ENCODE peak calls at places on chromosomes 5 and 9, in six cellular contexts. G, K, L, H, S and P are unnamed samples. For H3K9me3, the result is how much of the 10 kb centered on the place peaks cover.

GRCh38 chr9:129289883-129290282 is 111.8 kb upstream of the IER5L start:
- DNase-seq in G (no peak), H (no peak), L (no peak), S (no peak), K (no peak), P (no peak)

GRCh38 chr5:151740336-151740942 is 18.0 kb downstream of the ATOX1 start:
- DNase-seq in L (peak), H (peak), G (peak), S (peak), K (peak), P (peak)

GRCh38 chr5:61245936-61246335 is 83.7 kb upstream of the SMIM15 start:
- DNase-seq in G (no peak), L (no peak), H (no peak), S (no peak), K (no peak), P (no peak)

GRCh38 chr9:17802249-17802857 is 223.5 kb downstream of the SH3GL2 start:
- DNase-seq in L (no peak), H (no peak), G (no peak), S (no peak), K (no peak), P (no peak)

GRCh38 chr9:121360975-121361374 is 9.1 kb downstream of the STOM start:
- DNase-seq in K (no peak), H (no peak), S (no peak), L (no peak), G (no peak), P (no peak)

GRCh38 chr9:108761530-108762347 is 94.0 kb downstream of the ACTL7B start:
- DNase-seq in K (peak), H (peak), L (no peak), G (peak), S (peak), P (peak)

GRCh38 chr9:128103589-128103962 is 24.0 kb downstream of the PTGES2 start:
- DNase-seq in H (no peak), S (no peak), K (no peak), L (no peak), G (no peak), P (peak)

GRCh38 chr5:35246411-35246810 is 16.1 kb upstream of the PRLR start:
- DNase-seq in K (peak), G (no peak), S (no peak), L (no peak), H (no peak), P (no peak)

GRCh38 chr5:178385472-178385853 is 152.9 kb upstream of the PHYKPL start:
- DNase-seq in S (no peak), H (no peak), L (no peak), G (no peak), K (no peak), P (no peak)

GRCh38 chr9:38039090-38039906 is 29.7 kb downstream of the SHB start:
- DNase-seq in L (no peak), S (no peak), H (no peak), K (no peak), G (no peak), P (no peak)

GRCh38 chr5:5348135-5348534 is 74.3 kb upstream of the ICE1 start:
- DNase-seq in S (no peak), G (peak), H (no peak), L (no peak), K (no peak), P (no peak)

GRCh38 chr9:108665856-108666784 is 189.7 kb downstream of the ACTL7B start:
- DNase-seq in K (no peak), L (no peak), H (no peak), S (no peak), G (no peak), P (no peak)

GRCh38 chr9:116461632-116462031 is 225.5 kb upstream of the TRIM32 start:
- DNase-seq in H (no peak), L (no peak), S (no peak), G (no peak), K (no peak), P (no peak)

GRCh38 chr5:134436523-134437339 is 25.1 kb upstream of the CDKN2AIPNL start:
- DNase-seq in H (peak), L (peak), G (peak), S (peak), K (no peak), P (peak)

GRCh38 chr9:70540016-70540415 is 125.6 kb upstream of the KLF9 start:
- DNase-seq in K (no peak), G (no peak), L (no peak), S (no peak), H (no peak), P (no peak)

GRCh38 chr5:36657563-36657995 is 51.2 kb downstream of the SLC1A3 start:
- DNase-seq in G (peak), S (peak), H (peak), K (no peak), L (no peak), P (no peak)

GRCh38 chr9:82106536-82106935 is 118.0 kb downstream of the SPATA31D1 start:
- DNase-seq in H (no peak), L (no peak), G (no peak), S (no peak), K (no peak), P (no peak)

GRCh38 chr5:126267435-126267834 is 155.8 kb upstream of the GRAMD2B start:
- DNase-seq in G (no peak), S (no peak), L (no peak), H (no peak), K (no peak), P (no peak)

GRCh38 chr5:155794801-155795200 is 532.2 kb upstream of the SGCD start:
- DNase-seq in H (no peak), S (no peak), G (no peak), K (no peak), L (no peak), P (no peak)

GRCh38 chr5:155792873-155793272 is 534.1 kb upstream of the SGCD start:
- DNase-seq in G (no peak), K (no peak), L (no peak), H (no peak), S (no peak), P (no peak)
- H3K9me3 ChIP-seq in G (under half), K (under half), L (under half), H (under half), S (under half), P (under half)

GRCh38 chr5:1826235-1826980 is 25.2 kb downstream of the NDUFS6 start:
- DNase-seq in G (no peak), S (no peak), K (no peak), H (no peak), L (no peak), P (no peak)
- H3K4me3 ChIP-seq in G (no peak), S (no peak), K (no peak), H (no peak), L (no peak), P (no peak)

GRCh38 chr5:150203832-150204587 is 14.1 kb downstream of the SLC6A7 start:
- DNase-seq in S (no peak), G (no peak), K (no peak), L (no peak), H (no peak), P (no peak)

GRCh38 chr5:150206780-150207115 is 16.9 kb downstream of the SLC6A7 start:
- DNase-seq in S (no peak), K (no peak), L (no peak), G (no peak), H (no peak), P (no peak)

GRCh38 chr5:150206076-150206779 is 16.4 kb downstream of the SLC6A7 start:
- DNase-seq in L (no peak), K (no peak), G (no peak), S (no peak), H (no peak), P (no peak)

GRCh38 chr5:150204588-150204960 is 14.7 kb downstream of the SLC6A7 start:
- DNase-seq in S (no peak), G (no peak), K (no peak), L (no peak), H (no peak), P (no peak)

GRCh38 chr5:150202501-150202900 is 12.6 kb downstream of the SLC6A7 start:
- DNase-seq in S (no peak), K (no peak), L (no peak), H (no peak), G (no peak), P (no peak)
- H3K9me3 ChIP-seq in S (under half), K (under half), L (under half), H (under half), G (under half), P (under half)

GRCh38 chr9:130934702-130935659 is 4.1 kb downstream of the FIBCD1 start:
- DNase-seq in H (no peak), G (no peak), S (no peak), K (no peak), L (no peak), P (no peak)

GRCh38 chr9:130934246-130934645 is 4.8 kb downstream of the FIBCD1 start:
- DNase-seq in G (no peak), H (no peak), L (no peak), K (no peak), S (no peak), P (no peak)

GRCh38 chr9:130931508-130932150 is 7.4 kb downstream of the FIBCD1 start:
- DNase-seq in G (no peak), K (no peak), H (no peak), L (no peak), S (no peak), P (no peak)

GRCh38 chr9:130932220-130933069 is 6.6 kb downstream of the FIBCD1 start:
- DNase-seq in H (peak), K (peak), L (no peak), G (peak), S (no peak), P (no peak)

GRCh38 chr9:130933114-130934046 is 5.7 kb downstream of the FIBCD1 start:
- DNase-seq in L (no peak), H (no peak), S (no peak), G (no peak), K (no peak), P (no peak)
- H3K4me3 ChIP-seq in L (no peak), H (peak), S (no peak), G (peak), K (no peak), P (no peak)

GRCh38 chr9:119050281-119050680 is 319.0 kb downstream of the BRINP1 start:
- DNase-seq in G (no peak), S (no peak), H (no peak), K (no peak), L (no peak), P (no peak)

GRCh38 chr9:119043996-119044395 is 325.2 kb downstream of the BRINP1 start:
- DNase-seq in K (no peak), L (no peak), S (no peak), G (no peak), H (no peak), P (no peak)

GRCh38 chr9:119047513-119047912 is 321.7 kb downstream of the BRINP1 start:
- DNase-seq in H (no peak), K (no peak), G (no peak), S (no peak), L (no peak), P (no peak)

GRCh38 chr9:119044801-119045200 is 324.4 kb downstream of the BRINP1 start:
- DNase-seq in L (no peak), G (no peak), H (no peak), K (peak), S (no peak), P (no peak)
- H3K9me3 ChIP-seq in L (under half), G (under half), H (under half), K (under half), S (under half), P (under half)

GRCh38 chr9:33840381-33840780 is 23.4 kb downstream of the UBE2R2 start:
- DNase-seq in S (no peak), L (no peak), K (no peak), G (no peak), H (no peak), P (no peak)

GRCh38 chr9:33835625-33836260 is 18.8 kb downstream of the UBE2R2 start:
- DNase-seq in G (no peak), S (no peak), K (no peak), L (no peak), H (no peak), P (no peak)
- H3K4me3 ChIP-seq in G (no peak), S (no peak), K (no peak), L (no peak), H (no peak), P (no peak)

DNA sequence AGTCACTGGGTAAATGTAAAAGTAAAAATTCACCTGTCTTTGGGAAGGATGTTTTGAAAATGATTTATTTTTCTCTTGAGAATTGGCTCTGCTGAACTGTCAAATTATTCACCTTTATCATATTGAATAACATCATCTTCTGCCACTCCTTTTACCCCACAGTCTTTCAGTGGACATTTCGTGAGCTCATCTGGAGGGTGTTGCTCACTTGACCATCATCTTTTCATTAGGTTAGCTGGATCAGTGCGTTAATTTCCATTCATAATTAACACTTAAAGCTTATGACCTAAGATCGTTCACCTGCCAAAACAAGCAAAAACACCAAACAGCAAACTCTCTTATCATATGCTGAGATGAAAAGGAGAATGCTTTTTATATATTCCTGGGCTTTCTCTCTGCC is 53.4 kb upstream of the TNFAIP8 start:
- DNase-seq in S (no peak), L (no peak), G (no peak), H (no peak), K (no peak), P (no peak)
- H3K9me3 ChIP-seq in S (under half), L (under half), G (under half), H (under half), K (under half), P (under half)

DNA sequence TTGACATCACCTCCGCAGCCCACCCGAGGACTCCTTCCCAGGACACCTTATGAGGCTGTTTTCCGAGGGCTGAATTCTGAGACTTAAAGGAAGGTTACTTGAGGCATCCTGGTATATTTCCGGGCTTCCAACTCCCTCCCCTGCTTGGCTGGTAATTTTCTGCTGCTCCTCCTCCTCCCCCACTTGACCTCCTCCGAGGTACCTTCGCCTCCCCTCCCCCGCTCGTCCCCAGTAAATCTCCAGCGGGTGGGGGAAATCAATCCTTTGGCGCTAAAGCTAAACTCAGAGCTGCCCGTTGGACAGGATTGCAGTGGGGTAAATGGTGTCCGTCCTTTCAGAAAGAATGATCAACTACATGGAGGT is 4.9 kb upstream of the ISL1 start:
- DNase-seq in S (no peak), H (no peak), L (no peak), K (peak), G (no peak), P (no peak)
- H3K4me3 ChIP-seq in S (peak), H (peak), L (no peak), K (peak), G (no peak), P (no peak)

DNA sequence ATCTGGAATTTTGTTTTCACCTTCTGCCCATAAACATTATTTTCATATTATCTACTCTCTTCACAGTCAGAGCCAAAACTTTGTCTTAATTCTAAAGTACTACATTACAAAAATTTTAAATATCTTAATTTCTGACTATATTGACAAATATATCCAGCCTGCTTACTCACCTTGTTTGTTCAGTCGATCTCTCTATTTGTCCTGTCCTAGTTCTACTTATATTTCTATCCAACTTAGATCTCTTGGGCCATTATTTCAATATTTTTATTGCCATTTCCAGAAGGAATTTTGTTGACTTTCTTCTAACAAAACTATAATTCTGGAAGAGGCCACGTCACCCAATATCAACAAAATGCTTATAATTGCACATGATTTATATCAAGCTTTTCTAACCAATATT is 652.8 kb upstream of the CTNND2 start:
- DNase-seq in S (no peak), G (no peak), H (no peak), K (no peak), L (no peak), P (no peak)
- H3K9me3 ChIP-seq in S (under half), G (under half), H (under half), K (under half), L (under half), P (under half)